ENCODE peak calls at places on chromosomes 11 and 22, in four cellular contexts. One of them, this sample, is unnamed.

GRCh38 chr11:127531167-127531566 is 530.6 kb upstream of the KIRREL3 start:
- DNase-seq in CD4-positive, alpha-beta memory T cell: no peak
- DNase-seq in K562: no peak
- DNase-seq in CD4-positive, CD25-positive, alpha-beta regulatory T cell: no peak
- DNase-seq in this sample: no peak

GRCh38 chr11:47192111-47192510 is 5.9 kb upstream of the PACSIN3 start:
- DNase-seq in CD4-positive, CD25-positive, alpha-beta regulatory T cell: no peak
- DNase-seq in K562: peak; percentile 29
- DNase-seq in CD4-positive, alpha-beta memory T cell: no peak
- DNase-seq in this sample: no peak

GRCh38 chr22:33841281-33842005 is 78.8 kb downstream of the LARGE1 start:
- DNase-seq in K562: no peak
- DNase-seq in CD4-positive, CD25-positive, alpha-beta regulatory T cell: no peak
- DNase-seq in CD4-positive, alpha-beta memory T cell: no peak
- DNase-seq in this sample: no peak

GRCh38 chr11:9533053-9533452 is 40.4 kb upstream of the WEE1 start:
- DNase-seq in K562: no peak
- DNase-seq in CD4-positive, alpha-beta memory T cell: no peak
- DNase-seq in CD4-positive, CD25-positive, alpha-beta regulatory T cell: no peak
- DNase-seq in this sample: no peak

GRCh38 chr11:61728066-61728939 is 24.1 kb upstream of the MYRF start:
- DNase-seq in CD4-positive, CD25-positive, alpha-beta regulatory T cell: no peak
- DNase-seq in CD4-positive, alpha-beta memory T cell: no peak
- DNase-seq in K562: no peak
- DNase-seq in this sample: no peak

GRCh38 chr22:32000171-32000570 is 42.9 kb upstream of the SLC5A1 start:
- DNase-seq in K562: no peak
- DNase-seq in CD4-positive, CD25-positive, alpha-beta regulatory T cell: no peak
- DNase-seq in CD4-positive, alpha-beta memory T cell: no peak
- DNase-seq in this sample: no peak

GRCh38 chr11:12086271-12087074 is 23.9 kb upstream of the MICAL2 start:
- DNase-seq in K562: no peak
- DNase-seq in CD4-positive, CD25-positive, alpha-beta regulatory T cell: no peak
- DNase-seq in CD4-positive, alpha-beta memory T cell: no peak
- DNase-seq in this sample: peak; percentile 69

GRCh38 chr11:78131956-78132355 is 7.5 kb downstream of the ALG8 start:
- DNase-seq in CD4-positive, alpha-beta memory T cell: no peak
- DNase-seq in CD4-positive, CD25-positive, alpha-beta regulatory T cell: no peak
- DNase-seq in K562: no peak
- DNase-seq in this sample: no peak

GRCh38 chr11:1234054-1234720 is 11.3 kb downstream of the MUC5B start:
- DNase-seq in CD4-positive, alpha-beta memory T cell: no peak
- DNase-seq in CD4-positive, CD25-positive, alpha-beta regulatory T cell: no peak
- DNase-seq in K562: no peak
- DNase-seq in this sample: peak; percentile 47

GRCh38 chr11:37557990-37558389 is 960.0 kb upstream of the RAG2 start:
- DNase-seq in CD4-positive, alpha-beta memory T cell: no peak
- DNase-seq in CD4-positive, CD25-positive, alpha-beta regulatory T cell: no peak
- DNase-seq in K562: no peak
- DNase-seq in this sample: no peak

GRCh38 chr22:32376681-32377080 is 19.0 kb downstream of the RFPL3 start:
- DNase-seq in K562: no peak
- DNase-seq in CD4-positive, alpha-beta memory T cell: no peak
- DNase-seq in CD4-positive, CD25-positive, alpha-beta regulatory T cell: no peak
- DNase-seq in this sample: no peak

GRCh38 chr11:9895016-9895415 is 231.1 kb downstream of the SWAP70 start:
- DNase-seq in CD4-positive, alpha-beta memory T cell: no peak
- DNase-seq in K562: no peak
- DNase-seq in CD4-positive, CD25-positive, alpha-beta regulatory T cell: no peak
- DNase-seq in this sample: no peak

GRCh38 chr11:19276859-19277808 is 36.4 kb upstream of the E2F8 start:
- DNase-seq in CD4-positive, CD25-positive, alpha-beta regulatory T cell: no peak
- DNase-seq in K562: no peak
- DNase-seq in CD4-positive, alpha-beta memory T cell: no peak
- DNase-seq in this sample: no peak

GRCh38 chr11:47412152-47412746 is 3.9 kb downstream of the SLC39A13 start:
- DNase-seq in K562: peak; percentile 67
- DNase-seq in CD4-positive, alpha-beta memory T cell: peak; percentile 38
- DNase-seq in CD4-positive, CD25-positive, alpha-beta regulatory T cell: peak; percentile 46
- DNase-seq in this sample: peak; percentile 81

GRCh38 chr11:492416-493226 is 14.4 kb downstream of the RNH1 start:
- DNase-seq in CD4-positive, alpha-beta memory T cell: no peak
- DNase-seq in K562: no peak
- DNase-seq in CD4-positive, CD25-positive, alpha-beta regulatory T cell: no peak
- DNase-seq in this sample: no peak

GRCh38 chr11:20353829-20354434 is 9.6 kb upstream of the HTATIP2 start:
- DNase-seq in CD4-positive, CD25-positive, alpha-beta regulatory T cell: no peak
- DNase-seq in K562: peak; percentile 70
- DNase-seq in CD4-positive, alpha-beta memory T cell: peak; percentile 20
- DNase-seq in this sample: no peak

GRCh38 chr11:96049426-96049825 is 125.5 kb upstream of the MTMR2 start:
- DNase-seq in K562: no peak
- DNase-seq in CD4-positive, CD25-positive, alpha-beta regulatory T cell: no peak
- DNase-seq in CD4-positive, alpha-beta memory T cell: no peak
- DNase-seq in this sample: no peak

GRCh38 chr22:16803255-16803917 is 21.8 kb downstream of the XKR3 start:
- DNase-seq in CD4-positive, CD25-positive, alpha-beta regulatory T cell: no peak
- DNase-seq in CD4-positive, alpha-beta memory T cell: no peak
- DNase-seq in K562: no peak
- DNase-seq in this sample: no peak

GRCh38 chr11:17431139-17431538 is 42.7 kb upstream of the KCNJ11 start:
- DNase-seq in CD4-positive, alpha-beta memory T cell: no peak
- DNase-seq in K562: no peak
- DNase-seq in CD4-positive, CD25-positive, alpha-beta regulatory T cell: no peak
- DNase-seq in this sample: no peak
- H3K27ac ChIP-seq in CD4-positive, alpha-beta memory T cell: no peak overlapping the region
- H3K27ac ChIP-seq in K562: no peak overlapping the region
- H3K27ac ChIP-seq in CD4-positive, CD25-positive, alpha-beta regulatory T cell: no peak overlapping the region
- H3K27ac ChIP-seq in this sample: no peak overlapping the region

GRCh38 chr22:29307658-29308147 is 1.3 kb downstream of the GAS2L1 start:
- DNase-seq in CD4-positive, CD25-positive, alpha-beta regulatory T cell: no peak
- DNase-seq in CD4-positive, alpha-beta memory T cell: no peak
- DNase-seq in K562: no peak
- DNase-seq in this sample: peak; percentile 65
- H3K27ac ChIP-seq in CD4-positive, CD25-positive, alpha-beta regulatory T cell: no peak overlapping the region
- H3K27ac ChIP-seq in CD4-positive, alpha-beta memory T cell: no peak overlapping the region
- H3K27ac ChIP-seq in K562: peak overlapping the region; percentile 94
- H3K27ac ChIP-seq in this sample: peak overlapping the region; percentile 81

GRCh38 chr22:38106814-38107578 is 3.5 kb downstream of the BAIAP2L2 start:
- DNase-seq in CD4-positive, CD25-positive, alpha-beta regulatory T cell: no peak
- DNase-seq in K562: no peak
- DNase-seq in CD4-positive, alpha-beta memory T cell: no peak
- DNase-seq in this sample: peak; percentile 44
- H3K27ac ChIP-seq in CD4-positive, CD25-positive, alpha-beta regulatory T cell: no peak overlapping the region
- H3K27ac ChIP-seq in K562: no peak overlapping the region
- H3K27ac ChIP-seq in CD4-positive, alpha-beta memory T cell: no peak overlapping the region
- H3K27ac ChIP-seq in this sample: no peak overlapping the region

DNA sequence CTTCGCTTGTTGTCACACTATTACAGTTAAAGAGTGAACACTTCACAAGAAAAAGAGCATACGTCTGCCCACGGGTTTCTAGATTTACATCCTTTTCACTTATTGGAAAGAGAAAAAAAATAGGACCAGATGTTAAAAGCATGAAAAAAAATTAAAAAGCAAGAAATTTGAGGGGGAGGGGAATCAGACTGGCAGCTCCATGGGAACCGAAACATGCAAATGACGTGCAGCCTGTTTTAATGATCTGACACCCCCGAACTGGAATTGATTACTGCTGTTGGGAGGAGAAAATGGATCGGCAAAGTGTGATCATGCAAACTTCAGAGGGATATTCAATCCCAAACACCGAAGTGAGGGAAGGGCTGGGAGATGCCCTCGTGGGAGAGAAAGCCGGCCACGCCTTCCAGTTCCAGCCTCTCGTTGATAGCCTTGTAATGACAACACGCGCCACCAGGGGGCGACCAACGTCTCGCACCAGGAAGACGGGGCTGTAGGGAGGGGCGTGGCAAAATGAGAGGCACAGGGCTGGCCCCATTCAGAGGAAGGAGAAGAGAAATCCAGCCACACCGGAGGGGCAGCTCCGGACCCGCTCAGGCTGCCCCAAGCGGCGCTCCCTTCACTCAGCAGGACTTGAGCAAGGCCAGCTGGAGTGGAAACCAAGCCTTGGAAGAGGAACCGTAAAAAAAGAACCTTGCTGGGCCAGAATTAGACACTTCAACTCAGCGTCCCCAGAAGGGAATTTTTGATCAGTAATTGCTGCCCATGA is 53.8 kb upstream of the SYT13 start:
- DNase-seq in CD4-positive, alpha-beta memory T cell: peak; percentile 87
- DNase-seq in K562: peak; percentile 92
- DNase-seq in CD4-positive, CD25-positive, alpha-beta regulatory T cell: peak; percentile 86
- DNase-seq in this sample: peak; percentile 99
- H3K27ac ChIP-seq in CD4-positive, alpha-beta memory T cell: no peak overlapping the region
- H3K27ac ChIP-seq in K562: no peak overlapping the region
- H3K27ac ChIP-seq in CD4-positive, CD25-positive, alpha-beta regulatory T cell: no peak overlapping the region
- H3K27ac ChIP-seq in this sample: no peak overlapping the region

GRCh38 chr22:27125539-27125938 is 468.2 kb downstream of the MIAT start:
- DNase-seq in CD4-positive, alpha-beta memory T cell: no peak
- DNase-seq in K562: no peak
- DNase-seq in CD4-positive, CD25-positive, alpha-beta regulatory T cell: no peak
- DNase-seq in this sample: no peak

GRCh38 chr22:27124336-27125023 is 467.1 kb downstream of the MIAT start:
- DNase-seq in CD4-positive, alpha-beta memory T cell: no peak
- DNase-seq in CD4-positive, CD25-positive, alpha-beta regulatory T cell: no peak
- DNase-seq in K562: no peak
- DNase-seq in this sample: peak; percentile 53

GRCh38 chr22:27122561-27122960 is 465.2 kb downstream of the MIAT start:
- DNase-seq in CD4-positive, CD25-positive, alpha-beta regulatory T cell: no peak
- DNase-seq in K562: no peak
- DNase-seq in CD4-positive, alpha-beta memory T cell: no peak
- DNase-seq in this sample: no peak

GRCh38 chr22:27120036-27120435 is 462.6 kb downstream of the MIAT start:
- DNase-seq in K562: no peak
- DNase-seq in CD4-positive, CD25-positive, alpha-beta regulatory T cell: no peak
- DNase-seq in CD4-positive, alpha-beta memory T cell: no peak
- DNase-seq in this sample: no peak

DNA sequence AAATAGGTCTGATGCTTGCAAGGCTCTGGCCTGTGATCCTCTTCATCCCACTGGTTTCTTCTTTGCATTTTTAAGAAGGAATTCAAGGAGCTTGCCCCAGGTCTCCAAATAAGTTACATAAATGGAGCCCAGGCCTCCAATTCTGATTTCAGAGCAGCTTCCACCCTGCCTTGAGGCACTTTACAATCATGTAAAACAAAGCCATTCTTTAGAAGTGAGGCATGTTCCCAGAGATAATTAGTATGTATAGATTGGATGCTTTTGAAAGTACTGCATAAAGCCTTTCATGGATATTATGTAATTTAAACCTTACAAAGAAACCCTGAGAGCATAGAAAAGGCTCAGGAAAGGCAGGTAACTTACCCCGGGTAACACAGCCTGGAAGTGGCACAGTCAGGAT is 466.5 kb downstream of the MIAT start:
- DNase-seq in K562: no peak
- DNase-seq in CD4-positive, CD25-positive, alpha-beta regulatory T cell: no peak
- DNase-seq in CD4-positive, alpha-beta memory T cell: no peak
- DNase-seq in this sample: no peak
- H3K27ac ChIP-seq in K562: no peak overlapping the region
- H3K27ac ChIP-seq in CD4-positive, CD25-positive, alpha-beta regulatory T cell: no peak overlapping the region
- H3K27ac ChIP-seq in CD4-positive, alpha-beta memory T cell: no peak overlapping the region
- H3K27ac ChIP-seq in this sample: no peak overlapping the region

GRCh38 chr22:37167981-37168647 is 18.4 kb upstream of the IL2RB start:
- DNase-seq in CD4-positive, CD25-positive, alpha-beta regulatory T cell: no peak
- DNase-seq in CD4-positive, alpha-beta memory T cell: no peak
- DNase-seq in K562: no peak
- DNase-seq in this sample: no peak
- H3K27ac ChIP-seq in CD4-positive, CD25-positive, alpha-beta regulatory T cell: peak overlapping the region; percentile 90
- H3K27ac ChIP-seq in CD4-positive, alpha-beta memory T cell: peak overlapping the region; percentile 37
- H3K27ac ChIP-seq in K562: no peak overlapping the region
- H3K27ac ChIP-seq in this sample: no peak overlapping the region

GRCh38 chr11:123211981-123212380 is 16.9 kb upstream of the CLMP start:
- DNase-seq in K562: no peak
- DNase-seq in CD4-positive, alpha-beta memory T cell: no peak
- DNase-seq in CD4-positive, CD25-positive, alpha-beta regulatory T cell: no peak
- DNase-seq in this sample: no peak

GRCh38 chr11:123212406-123212805 is 17.4 kb upstream of the CLMP start:
- DNase-seq in CD4-positive, alpha-beta memory T cell: no peak
- DNase-seq in CD4-positive, CD25-positive, alpha-beta regulatory T cell: no peak
- DNase-seq in K562: no peak
- DNase-seq in this sample: no peak

GRCh38 chr11:123211134-123211879 is 16.3 kb upstream of the CLMP start:
- DNase-seq in CD4-positive, alpha-beta memory T cell: no peak
- DNase-seq in CD4-positive, CD25-positive, alpha-beta regulatory T cell: no peak
- DNase-seq in K562: no peak
- DNase-seq in this sample: no peak

GRCh38 chr11:123206671-123207421 is 11.8 kb upstream of the CLMP start:
- DNase-seq in CD4-positive, alpha-beta memory T cell: no peak
- DNase-seq in CD4-positive, CD25-positive, alpha-beta regulatory T cell: no peak
- DNase-seq in K562: no peak
- DNase-seq in this sample: no peak

DNA sequence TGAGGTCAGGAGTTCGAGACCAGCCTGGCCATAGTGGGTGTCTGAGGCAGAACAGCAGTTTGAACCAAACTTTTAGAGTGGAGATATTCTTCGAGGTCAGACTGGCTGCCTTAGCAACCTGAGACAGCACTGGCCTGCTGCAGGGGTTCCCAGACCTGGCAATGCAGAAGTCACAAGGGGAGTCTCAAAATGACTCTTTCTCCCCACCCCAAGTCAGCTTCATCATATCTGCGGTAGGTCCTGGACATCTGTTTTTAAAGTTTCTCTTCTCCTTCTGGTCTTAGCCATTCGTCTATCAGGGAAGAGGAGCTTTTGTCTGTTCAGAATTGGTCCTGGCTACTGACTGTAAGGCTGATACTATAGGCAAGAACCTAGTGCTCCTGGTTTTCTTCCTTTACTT is 14.5 kb upstream of the CLMP start:
- DNase-seq in CD4-positive, alpha-beta memory T cell: no peak
- DNase-seq in K562: no peak
- DNase-seq in CD4-positive, CD25-positive, alpha-beta regulatory T cell: no peak
- DNase-seq in this sample: no peak
- H3K27ac ChIP-seq in CD4-positive, alpha-beta memory T cell: no peak overlapping the region
- H3K27ac ChIP-seq in K562: no peak overlapping the region
- H3K27ac ChIP-seq in CD4-positive, CD25-positive, alpha-beta regulatory T cell: no peak overlapping the region
- H3K27ac ChIP-seq in this sample: no peak overlapping the region

This sample was measured in right cardiac atrium.